ENCODE peak calls at places on chromosome 11, in six cellular contexts. M is amniotic stem cell; B is activated CD4-positive, alpha-beta T cell treated with anti-CD3 and anti-CD28 coated beads for 48 hours; D is GOT3; P is nucleus accumbens; O is iris pigment epithelial cell. F is an unnamed sample.

GRCh38 chr11:118437046-118437735 is 899 bp downstream of the KMT2A start:
- DNase-seq in D (no peak), B (peak; percentile 66), P (no peak), O (peak; percentile 50), M (no peak), F (no peak)

GRCh38 chr11:86869966-86870570 is 69.7 kb downstream of the PRSS23 start:
- DNase-seq in M (peak; percentile 17), P (no peak), B (peak; percentile 65), O (peak; percentile 61), D (no peak), F (peak; percentile 0)

GRCh38 chr11:12120031-12121008 is 9.9 kb downstream of the MICAL2 start:
- DNase-seq in P (no peak), B (no peak), D (no peak), M (no peak), O (no peak), F (no peak)

GRCh38 chr11:121281609-121282164 is 10.9 kb upstream of the SC5D start:
- DNase-seq in O (no peak), B (no peak), M (no peak), D (no peak), P (no peak), F (no peak)

GRCh38 chr11:111604392-111605009 is 2.3 kb downstream of the SIK2 start:
- DNase-seq in B (no peak), O (peak; percentile 43), P (no peak), D (no peak), M (no peak), F (peak; percentile 45)

GRCh38 chr11:69545976-69546617 is 64.6 kb downstream of the LINC01488 start:
- DNase-seq in M (no peak), D (no peak), B (no peak), O (no peak), P (no peak), F (no peak)

GRCh38 chr11:73415854-73416615 is 39.8 kb downstream of the RELT start:
- DNase-seq in M (no peak), P (no peak), B (no peak), D (no peak), O (peak; percentile 56), F (no peak)

GRCh38 chr11:971092-971690 is 45.5 kb downstream of the AP2A2 start:
- DNase-seq in P (no peak), M (no peak), O (no peak), D (no peak), B (no peak), F (no peak)

GRCh38 chr11:36402568-36403181 is 106.6 kb downstream of the PRR5L start:
- DNase-seq in P (no peak), D (no peak), M (no peak), O (no peak), B (no peak), F (no peak)

GRCh38 chr11:74932169-74932568 is 16.7 kb downstream of the XRRA1 start:
- DNase-seq in M (no peak), P (no peak), O (peak; percentile 91), B (no peak), D (no peak), F (no peak)

GRCh38 chr11:2302844-2303626 is 1.2 kb downstream of the TSPAN32 start:
- DNase-seq in M (no peak), D (no peak), P (no peak), O (no peak), B (peak; percentile 4), F (no peak)

GRCh38 chr11:24496728-24497396 is at the start of gene LUZP2:
- DNase-seq in P (no peak), D (no peak), B (no peak), M (peak; percentile 57), O (peak; percentile 36), F (no peak)

GRCh38 chr11:96045622-96046456 is 121.9 kb upstream of the MTMR2 start:
- DNase-seq in M (no peak), P (no peak), B (no peak), O (peak; percentile 77), D (no peak), F (peak; percentile 49)

GRCh38 chr11:84990141-84990540 is 637.0 kb downstream of the DLG2 start:
- DNase-seq in M (no peak), B (no peak), D (no peak), P (no peak), O (no peak), F (no peak)

GRCh38 chr11:92226331-92227232 is 2.0 kb downstream of the FAT3 start:
- DNase-seq in D (no peak), M (no peak), O (no peak), B (no peak), P (no peak), F (no peak)

GRCh38 chr11:44609028-44609782 is 43.7 kb downstream of the CD82 start:
- DNase-seq in O (no peak), B (peak; percentile 44), M (no peak), D (no peak), P (no peak), F (no peak)

GRCh38 chr11:43920598-43921419 is 21.6 kb upstream of the C11orf96 start:
- DNase-seq in P (no peak), B (peak; percentile 23), M (peak; percentile 97), D (peak; percentile 39), O (peak; percentile 100), F (no peak)

F was measured in cerebellar nuclear complex.